ENCODE peak calls at places on chromosomes 3 and 15, in nine cellular contexts. Z is breast epithelium, A is HepG2, J is SK-N-SH, Y is Panc1, D is stomach, S is K562, I is transverse colon, C is spleen. W is an unnamed sample.

GRCh38 chr15:57393081-57393480 is 16.8 kb downstream of the CGNL1 start:
- DNase-seq in Z (no peak), A (no peak), J (no peak), Y (no peak), D (no peak), S (no peak), I (no peak), C (no peak), W (no peak)

GRCh38 chr3:78712270-78712669 is 1055.5 kb downstream of the ROBO1 start:
- DNase-seq in Z (no peak), A (no peak), J (no peak), Y (no peak), D (no peak), S (no peak), I (no peak), C (no peak), W (no peak)

GRCh38 chr15:79978694-79979519 is 7.9 kb upstream of the BCL2A1 start:
- DNase-seq in Z (no peak), A (peak; percentile 87), J (no peak), Y (no peak), D (no peak), S (no peak), I (no peak), C (peak; percentile 77), W (no peak)

GRCh38 chr3:186383026-186383993 is 21.3 kb upstream of the DGKG start:
- DNase-seq in Z (no peak), A (no peak), J (no peak), Y (no peak), D (no peak), S (no peak), I (no peak), C (no peak), W (no peak)

GRCh38 chr15:62280625-62281024 is 115.5 kb upstream of the C2CD4B start:
- DNase-seq in Z (no peak), A (no peak), J (no peak), Y (no peak), D (no peak), S (no peak), I (no peak), C (no peak), W (no peak)

GRCh38 chr15:59174846-59175831 is 31.5 kb upstream of the LDHAL6B start:
- DNase-seq in Z (no peak), A (peak; percentile 47), J (peak; percentile 64), Y (peak; percentile 32), D (peak; percentile 37), S (peak; percentile 52), I (peak; percentile 63), C (no peak), W (peak; percentile 66)

GRCh38 chr15:79769081-79769481 is 127.7 kb downstream of the MTHFS start:
- DNase-seq in Z (no peak), A (peak; percentile 19), J (peak; percentile 33), Y (no peak), D (no peak), S (no peak), I (no peak), C (no peak), W (no peak)

GRCh38 chr3:151106311-151106710 is 20.8 kb downstream of the MED12L start:
- DNase-seq in Z (no peak), A (no peak), J (no peak), Y (no peak), D (no peak), S (no peak), I (no peak), C (no peak), W (no peak)

GRCh38 chr15:51751687-51752683 is 588 bp downstream of the TMOD2 start:
- DNase-seq in Z (no peak), A (no peak), J (peak; percentile 34), Y (no peak), D (peak; percentile 33), S (peak; percentile 43), I (peak; percentile 30), C (peak; percentile 84), W (peak; percentile 71)

GRCh38 chr3:52529376-52530333 is 4.0 kb downstream of the NT5DC2 start:
- DNase-seq in Z (peak; percentile 34), A (no peak), J (peak; percentile 90), Y (no peak), D (peak; percentile 23), S (no peak), I (peak; percentile 7), C (no peak), W (peak; percentile 68)

GRCh38 chr3:52432631-52433030 is 12.3 kb downstream of the SEMA3G start:
- DNase-seq in Z (peak; percentile 51), A (no peak), J (no peak), Y (no peak), D (no peak), S (no peak), I (no peak), C (peak; percentile 54), W (peak; percentile 54)

GRCh38 chr15:73054417-73054963 is 2.2 kb downstream of the NEO1 start:
- DNase-seq in Z (no peak), A (no peak), J (no peak), Y (no peak), D (no peak), S (no peak), I (peak; percentile 47), C (no peak), W (no peak)

GRCh38 chr3:124615896-124616543 is 114.2 kb upstream of the UMPS start:
- DNase-seq in Z (no peak), A (no peak), J (no peak), Y (no peak), D (peak; percentile 61), S (no peak), I (no peak), C (no peak), W (no peak)

DNA sequence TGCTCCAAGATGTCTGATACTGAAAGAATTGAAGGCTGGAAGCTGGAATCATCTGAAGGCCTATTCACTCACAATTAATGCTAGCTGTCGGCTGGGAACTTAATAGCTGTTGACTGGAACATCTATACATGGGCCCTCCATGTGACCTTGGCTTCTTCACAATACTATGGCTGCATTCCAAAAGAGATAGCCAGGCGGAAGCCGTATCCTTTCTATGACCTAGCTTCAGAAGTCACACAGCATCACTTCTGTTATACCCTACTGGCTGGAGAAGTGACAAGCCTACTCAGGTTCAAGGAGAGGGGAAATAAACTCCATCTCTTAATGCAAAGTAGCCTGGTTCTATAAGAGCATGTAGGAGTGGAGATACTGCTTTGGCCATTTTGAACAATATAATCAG is 50.9 kb upstream of the SPRED1 start:
- DNase-seq in Z (no peak), A (peak; percentile 10), J (no peak), Y (no peak), D (no peak), S (no peak), I (no peak), C (no peak), W (no peak)
- TF ChIP-seq POLR2AphosphoS5 in Z (no peak), A (no peak), J (no peak), Y (no peak), D (no peak), S (no peak), I (no peak), C (peak; percentile 57), W (no peak)

GRCh38 chr15:89330119-89330518 is 4.5 kb downstream of the POLG start:
- DNase-seq in Z (no peak), A (no peak), J (no peak), Y (no peak), D (no peak), S (no peak), I (peak; percentile 67), C (no peak), W (no peak)

GRCh38 chr15:89329329-89330084 is 5.1 kb downstream of the POLG start:
- DNase-seq in Z (no peak), A (no peak), J (no peak), Y (no peak), D (no peak), S (no peak), I (no peak), C (no peak), W (no peak)

GRCh38 chr15:89327113-89327512 is 7.5 kb downstream of the POLG start:
- DNase-seq in Z (no peak), A (no peak), J (no peak), Y (no peak), D (no peak), S (no peak), I (no peak), C (no peak), W (no peak)

GRCh38 chr15:89326316-89326715 is 8.3 kb downstream of the POLG start:
- DNase-seq in Z (no peak), A (no peak), J (no peak), Y (no peak), D (no peak), S (no peak), I (no peak), C (no peak), W (no peak)

DNA sequence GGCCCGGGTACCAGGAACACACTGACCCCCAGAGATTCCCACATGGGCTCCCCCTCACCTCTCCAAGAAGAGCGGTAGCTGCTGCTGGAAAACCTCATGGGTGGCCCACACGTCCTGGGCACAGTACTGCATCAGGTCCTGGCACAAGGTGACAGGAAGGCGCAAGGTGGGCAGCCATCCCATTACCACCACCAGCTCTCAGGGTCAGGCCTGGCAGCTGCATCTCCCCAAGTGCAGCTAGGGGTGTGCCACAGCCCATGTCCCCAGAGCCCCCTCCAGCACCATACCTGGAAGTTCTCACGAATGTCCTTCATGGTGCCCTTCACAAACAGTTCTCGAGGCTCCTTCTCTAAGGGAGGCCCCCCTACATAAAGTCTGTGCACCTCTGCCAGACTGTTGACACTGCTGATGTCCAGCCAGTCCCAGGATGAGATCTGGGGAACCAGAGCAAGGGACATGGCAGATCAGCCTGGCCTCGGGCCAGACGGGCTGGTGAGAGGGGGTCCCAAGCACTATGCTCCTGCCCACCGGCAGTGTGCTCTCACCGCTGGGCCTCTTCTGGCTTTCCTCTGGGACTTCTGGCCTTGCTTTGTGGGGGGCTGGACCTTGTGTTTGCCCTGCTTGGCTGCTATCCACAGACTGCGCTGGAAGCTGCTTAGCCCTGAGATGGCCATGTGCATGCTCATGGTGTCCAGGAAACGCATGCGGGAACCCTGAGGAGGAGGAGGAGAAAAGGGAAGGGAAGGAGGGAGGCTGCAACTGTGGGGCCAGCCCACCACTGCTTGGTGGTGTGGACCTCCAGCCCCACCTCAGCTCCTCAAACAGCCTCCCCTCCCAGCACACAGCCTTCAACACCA is 6.0 kb downstream of the POLG start:
- DNase-seq in Z (no peak), A (no peak), J (no peak), Y (no peak), D (no peak), S (no peak), I (no peak), C (no peak), W (no peak)
- H3K27ac ChIP-seq in Z (no peak overlapping the region), A (no peak overlapping the region), J (no peak overlapping the region), Y (no peak overlapping the region), D (peak overlapping the region; percentile 5), S (no peak overlapping the region), I (peak overlapping the region; percentile 51), C (no peak overlapping the region), W (no peak overlapping the region)

DNA sequence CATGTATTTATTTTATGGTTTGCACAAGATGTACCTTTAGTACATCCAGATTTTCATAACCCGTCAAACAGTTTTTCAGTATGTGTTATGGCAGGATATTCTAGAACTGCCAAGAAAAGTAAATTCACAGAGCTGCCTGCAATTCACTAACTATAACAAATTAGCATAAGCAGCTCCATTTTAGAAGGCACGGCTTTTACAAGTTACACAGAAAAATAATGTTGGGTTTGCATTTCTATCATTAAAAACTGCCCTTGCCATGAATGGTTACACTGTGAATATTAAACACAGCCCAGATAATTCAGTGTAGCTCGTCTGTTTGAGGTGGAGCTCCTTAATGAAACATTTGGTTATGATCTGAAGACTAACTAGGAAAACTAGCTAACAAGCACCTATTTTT is 94.3 kb upstream of the BHLHE40 start:
- DNase-seq in Z (no peak), A (no peak), J (no peak), Y (no peak), D (no peak), S (no peak), I (no peak), C (no peak), W (no peak)
- H3K4me3 ChIP-seq in Z (no peak overlapping the region), A (no peak overlapping the region), J (no peak overlapping the region), Y (no peak overlapping the region), D (no peak overlapping the region), S (no peak overlapping the region), I (no peak overlapping the region), C (no peak overlapping the region), W (no peak overlapping the region)

GRCh38 chr15:70453238-70453637 is 310.1 kb downstream of the UACA start:
- DNase-seq in Z (no peak), A (no peak), J (no peak), Y (no peak), D (no peak), S (no peak), I (no peak), C (no peak), W (no peak)
- TF ChIP-seq POLR2AphosphoS5 in Z (no peak), A (no peak), J (no peak), Y (no peak), D (no peak), S (no peak), I (no peak), C (no peak), W (no peak)

W was measured in sigmoid colon.